ENCODE peak calls at places on chromosomes 7 and 10, in nine cellular contexts. T is iris pigment epithelial cell, R is T-helper 2 cell, A is nucleus accumbens, L is KG1, X is Calu3, M is brain pericyte, H is choroid plexus epithelial cell, G is AG08396. I is an unnamed sample.

GRCh38 chr10:117980755-117981525 is 65.8 kb downstream of the RAB11FIP2 start:
- DNase-seq in R (no peak), X (no peak), L (no peak), A (no peak), G (no peak), T (no peak), H (no peak), M (no peak), I (no peak)

GRCh38 chr7:18927134-18927533 is 190.3 kb downstream of the TWIST1 start:
- DNase-seq in A (no peak), X (no peak), M (no peak), L (no peak), G (peak), H (peak), R (no peak), T (peak), I (no peak)

GRCh38 chr7:41656357-41656756 is 46.5 kb downstream of the INHBA start:
- DNase-seq in G (no peak), A (no peak), R (no peak), H (peak), M (no peak), X (no peak), L (peak), T (peak), I (no peak)

GRCh38 chr10:31422634-31423033 is 103.6 kb downstream of the ZEB1 start:
- DNase-seq in H (no peak), M (no peak), T (no peak), G (no peak), L (no peak), A (no peak), R (no peak), X (no peak), I (no peak)

GRCh38 chr7:5470167-5470532 is 46.5 kb upstream of the TNRC18 start:
- DNase-seq in G (no peak), L (no peak), T (no peak), R (no peak), H (no peak), A (no peak), M (no peak), X (no peak), I (no peak)

GRCh38 chr7:92808006-92808405 is 28.4 kb downstream of the CDK6 start:
- DNase-seq in L (no peak), A (no peak), H (peak), R (no peak), M (no peak), X (no peak), G (no peak), T (peak), I (no peak)

GRCh38 chr10:2122431-2123124 is 385.3 kb upstream of the ADARB2 start:
- DNase-seq in L (no peak), T (no peak), X (no peak), H (no peak), G (no peak), A (no peak), M (no peak), R (no peak), I (no peak)

GRCh38 chr7:98372993-98373392 is 27.9 kb downstream of the BAIAP2L1 start:
- DNase-seq in L (no peak), X (no peak), G (peak), T (peak), M (no peak), A (no peak), H (peak), R (no peak), I (no peak)

GRCh38 chr7:22418251-22419046 is 61.5 kb upstream of the RAPGEF5 start:
- DNase-seq in A (no peak), L (no peak), T (no peak), H (no peak), R (no peak), X (no peak), M (no peak), G (no peak), I (no peak)

GRCh38 chr7:127525866-127526456 is 59.4 kb downstream of the GCC1 start:
- DNase-seq in G (no peak), X (no peak), L (no peak), H (no peak), R (no peak), T (no peak), M (no peak), A (no peak), I (no peak)

GRCh38 chr7:47654672-47655340 is 72.9 kb upstream of the TNS3 start:
- DNase-seq in L (no peak), M (no peak), H (peak), X (no peak), R (no peak), A (peak), G (no peak), T (peak), I (no peak)

GRCh38 chr10:35451103-35452016 is 115.1 kb downstream of the CCNY start:
- DNase-seq in R (no peak), H (peak), L (peak), G (no peak), T (peak), A (no peak), X (no peak), M (no peak), I (no peak)

GRCh38 chr7:94008537-94008936 is 4.4 kb upstream of the BET1 start:
- DNase-seq in A (no peak), X (no peak), T (peak), G (no peak), H (no peak), L (no peak), M (no peak), R (no peak), I (no peak)

GRCh38 chr10:133356953-133357292 is 896 bp downstream of the FUOM start:
- DNase-seq in L (no peak), X (no peak), G (no peak), M (no peak), R (no peak), T (no peak), A (no peak), H (no peak), I (no peak)

GRCh38 chr10:70266701-70267100 is 17.1 kb downstream of the NPFFR1 start:
- DNase-seq in R (no peak), A (no peak), G (no peak), X (no peak), H (no peak), T (no peak), L (no peak), M (no peak), I (no peak)

GRCh38 chr7:100407285-100408180 is 21.0 kb downstream of the ZCWPW1 start:
- DNase-seq in T (peak), G (peak), X (peak), M (no peak), L (no peak), H (peak), A (no peak), R (peak), I (peak)

GRCh38 chr7:359776-360361 is 69.9 kb downstream of the FOXL3 start:
- DNase-seq in L (no peak), T (no peak), H (no peak), G (no peak), X (no peak), R (no peak), A (no peak), M (no peak), I (no peak)

GRCh38 chr10:50592961-50593418 is 30.8 kb downstream of the SGMS1 start:
- DNase-seq in R (no peak), L (no peak), T (no peak), A (no peak), H (no peak), G (no peak), X (no peak), M (no peak), I (no peak)

GRCh38 chr7:92987543-92987942 is 130.2 kb downstream of the SAMD9 start:
- DNase-seq in X (no peak), L (no peak), M (no peak), H (peak), R (no peak), T (peak), A (no peak), G (no peak), I (no peak)

GRCh38 chr7:16657656-16658279 is 11.8 kb downstream of the BZW2 start:
- DNase-seq in M (no peak), G (peak), T (peak), H (peak), X (peak), L (no peak), A (no peak), R (no peak), I (no peak)

GRCh38 chr7:71486856-71487628 is 355.1 kb downstream of the GALNT17 start:
- DNase-seq in X (no peak), M (peak), T (peak), L (no peak), R (no peak), H (peak), A (no peak), G (peak), I (peak)

GRCh38 chr10:123614888-123615287 is 51.3 kb upstream of the GPR26 start:
- DNase-seq in M (no peak), G (peak), A (peak), L (peak), T (peak), R (no peak), H (peak), X (peak), I (no peak)

GRCh38 chr7:121994625-121995410 is 121.9 kb downstream of the PTPRZ1 start:
- DNase-seq in G (peak), M (peak), T (peak), A (peak), R (no peak), L (peak), H (peak), X (peak), I (peak)

GRCh38 chr10:122186822-122187810 is 84.0 kb upstream of the BTBD16 start:
- DNase-seq in A (no peak), M (no peak), R (no peak), G (no peak), T (peak), H (peak), L (no peak), X (no peak), I (no peak)

GRCh38 chr10:118571123-118571522 is 24.3 kb downstream of the PRLHR start:
- DNase-seq in R (no peak), A (peak), T (no peak), H (no peak), G (no peak), M (no peak), X (no peak), L (no peak), I (no peak)

GRCh38 chr10:78865931-78866717 is 202.6 kb upstream of the ZMIZ1 start:
- DNase-seq in X (no peak), R (no peak), M (no peak), T (no peak), G (no peak), L (no peak), H (no peak), A (no peak), I (no peak)

GRCh38 chr7:2637505-2638223 is 5.9 kb downstream of the TTYH3 start:
- DNase-seq in G (no peak), T (no peak), L (no peak), M (no peak), R (no peak), A (no peak), H (no peak), X (no peak), I (no peak)

GRCh38 chr10:11262210-11263038 is 244.8 kb downstream of the CELF2 start:
- DNase-seq in T (no peak), H (no peak), X (no peak), R (no peak), G (no peak), M (no peak), L (no peak), A (no peak), I (no peak)

GRCh38 chr10:19845963-19846362 is 29.7 kb downstream of the PLXDC2 start:
- DNase-seq in R (no peak), T (no peak), M (no peak), A (no peak), H (peak), X (no peak), L (no peak), G (no peak), I (no peak)

GRCh38 chr10:115948415-115948814 is 324.6 kb downstream of the GFRA1 start:
- DNase-seq in M (no peak), A (no peak), H (no peak), X (no peak), G (peak), T (peak), L (no peak), R (no peak), I (no peak)

GRCh38 chr10:87656431-87657072 is 3.1 kb upstream of the PAPSS2 start:
- DNase-seq in M (no peak), X (no peak), H (peak), A (no peak), L (peak), T (peak), R (peak), G (peak), I (no peak)

GRCh38 chr10:132836832-132837540 is 51.0 kb upstream of the NKX6-2 start:
- DNase-seq in R (no peak), X (peak), H (peak), T (peak), G (peak), L (peak), M (no peak), A (peak), I (no peak)

I was measured in smooth muscle cell of the brain vasculature.